ENCODE peak calls at places on chromosomes 12 and 14, in four cellular contexts. F is tibial artery, V is PC-3, K is neural progenitor cell. B is an unnamed sample.

GRCh38 chr12:124730455-124730932 is 133.2 kb downstream of the SCARB1 start:
- DNase-seq in F (no peak), V (peak; percentile 68), K (no peak), B (no peak)

GRCh38 chr12:119167904-119168303 is 10.8 kb upstream of the HSPB8 start:
- DNase-seq in F (no peak), V (no peak), K (no peak), B (no peak)

GRCh38 chr12:77438639-77439038 is 373.3 kb upstream of the E2F7 start:
- DNase-seq in F (no peak), V (no peak), K (no peak), B (no peak)

GRCh38 chr12:71439362-71439612 is 311 bp upstream of the LGR5 start:
- DNase-seq in F (no peak), V (no peak), K (no peak), B (no peak)

GRCh38 chr12:2311001-2311778 is 258.4 kb downstream of the CACNA1C start:
- DNase-seq in F (no peak), V (no peak), K (no peak), B (no peak)

GRCh38 chr14:70640938-70641547 is 673 bp upstream of the TTC9 start:
- DNase-seq in F (no peak), V (peak; percentile 69), K (no peak), B (no peak)

GRCh38 chr12:39919790-39920189 is 186.1 kb downstream of the SLC2A13 start:
- DNase-seq in F (no peak), V (no peak), K (no peak), B (no peak)

GRCh38 chr12:102216086-102216691 is 18.6 kb upstream of the PMCH start:
- DNase-seq in F (no peak), V (peak; percentile 24), K (no peak), B (no peak)

GRCh38 chr14:49598182-49598478 is 610 bp upstream of the LRR1 start:
- DNase-seq in F (no peak), V (no peak), K (no peak), B (no peak)

GRCh38 chr14:86838363-86838762 is 1154.6 kb downstream of the GALC start:
- DNase-seq in F (no peak), V (peak; percentile 19), K (no peak), B (no peak)

GRCh38 chr12:80226576-80226975 is 127.2 kb downstream of the OTOGL start:
- DNase-seq in F (no peak), V (peak; percentile 56), K (no peak), B (no peak)

GRCh38 chr12:93378373-93379310 is 917 bp downstream of the NUDT4 start:
- DNase-seq in F (peak; percentile 73), V (peak; percentile 51), K (peak; percentile 67), B (no peak)

GRCh38 chr14:56590535-56590951 is 10.9 kb downstream of the TMEM260 start:
- DNase-seq in F (no peak), V (no peak), K (peak; percentile 75), B (no peak)

GRCh38 chr14:75452324-75452723 is 24.5 kb downstream of the JDP2 start:
- DNase-seq in F (no peak), V (no peak), K (no peak), B (no peak)

GRCh38 chr12:103830025-103830725 is 10.9 kb downstream of the NT5DC3 start:
- DNase-seq in F (no peak), V (no peak), K (no peak), B (no peak)

GRCh38 chr12:95789126-95790024 is 1.2 kb downstream of the NTN4 start:
- DNase-seq in F (peak; percentile 73), V (peak; percentile 38), K (peak; percentile 48), B (no peak)

GRCh38 chr14:51653096-51653814 is 1.5 kb downstream of the FRMD6 start:
- DNase-seq in F (no peak), V (peak; percentile 77), K (peak; percentile 53), B (no peak)

GRCh38 chr12:108033091-108033490 is 96.0 kb upstream of the WSCD2 start:
- DNase-seq in F (no peak), V (no peak), K (peak; percentile 84), B (no peak)

GRCh38 chr14:105507247-105507646 is 16.2 kb downstream of the TEDC1 start:
- DNase-seq in F (peak; percentile 57), V (no peak), K (no peak), B (no peak)

GRCh38 chr12:56880416-56881035 is 53.7 kb downstream of the SDR9C7 start:
- DNase-seq in F (no peak), V (no peak), K (no peak), B (no peak)

GRCh38 chr12:34295366-34296142 is 273.3 kb downstream of the ALG10 start:
- DNase-seq in F (peak; percentile 48), V (no peak), K (no peak), B (no peak)

GRCh38 chr12:67320614-67321305 is 51.6 kb downstream of the CAND1 start:
- DNase-seq in F (no peak), V (no peak), K (no peak), B (no peak)

GRCh38 chr12:51970904-51971646 is 19.6 kb downstream of the ACVR1B start:
- DNase-seq in F (no peak), V (peak; percentile 59), K (peak; percentile 65), B (no peak)

DNA sequence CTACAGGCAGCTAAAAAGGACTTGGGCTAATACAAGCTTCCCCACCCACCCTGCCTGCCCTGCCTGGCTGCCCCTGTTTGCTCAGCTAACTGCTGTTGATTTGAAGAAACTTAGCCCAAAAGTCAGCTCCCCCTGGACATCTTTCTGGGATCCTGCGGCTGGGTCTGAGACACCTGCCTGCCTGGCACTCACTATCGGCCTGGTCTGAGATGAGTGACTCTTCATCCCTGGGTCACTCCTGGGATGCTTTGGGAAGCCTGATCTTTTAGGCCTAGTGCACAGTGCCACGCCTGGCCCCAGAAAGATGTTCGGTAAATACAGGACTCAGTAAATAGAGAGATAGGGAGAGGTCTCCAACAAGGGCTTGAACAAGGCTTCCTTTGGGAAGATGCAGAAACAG is 211.3 kb upstream of the DIO3 start:
- DNase-seq in F (no peak), V (no peak), K (no peak), B (peak; percentile 44)
- H3K9me3 ChIP-seq in F (no peaks in the 10 kb centered on the region), V (peaks cover 7% of the 10 kb centered on the region), K (peaks cover 7% of the 10 kb centered on the region), B (no peaks in the 10 kb centered on the region)

DNA sequence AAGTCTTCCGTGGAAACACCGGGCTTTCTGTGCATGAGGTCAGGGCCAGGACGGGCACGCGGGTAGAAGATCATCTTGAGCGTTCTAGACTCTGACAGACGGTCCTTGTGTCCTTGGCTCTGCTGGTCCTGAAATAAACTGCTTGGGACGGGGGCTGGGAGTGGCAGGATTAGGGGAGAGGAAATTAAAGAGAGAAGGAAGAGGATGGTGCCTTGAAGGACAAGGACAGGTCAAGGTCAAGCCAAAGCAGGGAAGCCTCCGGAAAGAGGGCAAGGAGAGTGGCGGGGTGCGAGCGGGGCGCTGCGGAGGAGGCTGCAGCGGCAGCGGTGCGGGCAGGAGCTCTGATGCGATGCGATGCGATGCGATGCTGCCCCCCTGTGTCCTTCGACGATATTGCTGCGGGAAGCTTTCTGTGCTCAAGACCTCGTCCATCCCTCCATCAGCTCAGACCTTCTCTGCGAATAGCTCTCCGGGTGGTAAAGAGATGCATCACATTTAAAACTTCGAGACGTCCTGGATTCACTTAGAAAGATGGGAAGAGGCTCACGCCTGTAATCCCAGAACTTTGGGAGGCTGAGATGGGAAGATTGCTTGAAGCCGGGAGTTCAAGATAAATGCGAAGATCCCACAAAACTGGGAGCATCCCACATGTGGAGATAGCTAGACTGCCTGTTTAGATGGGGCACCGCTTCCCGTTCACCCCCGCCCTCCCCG is 110.1 kb upstream of the TMEM132D start:
- DNase-seq in F (no peak), V (peak; percentile 57), K (peak; percentile 84), B (no peak)
- TF ChIP-seq CTCF in F (peak; percentile 38), V (peak; percentile 61), K (peak; percentile 56), B (no peak)

DNA sequence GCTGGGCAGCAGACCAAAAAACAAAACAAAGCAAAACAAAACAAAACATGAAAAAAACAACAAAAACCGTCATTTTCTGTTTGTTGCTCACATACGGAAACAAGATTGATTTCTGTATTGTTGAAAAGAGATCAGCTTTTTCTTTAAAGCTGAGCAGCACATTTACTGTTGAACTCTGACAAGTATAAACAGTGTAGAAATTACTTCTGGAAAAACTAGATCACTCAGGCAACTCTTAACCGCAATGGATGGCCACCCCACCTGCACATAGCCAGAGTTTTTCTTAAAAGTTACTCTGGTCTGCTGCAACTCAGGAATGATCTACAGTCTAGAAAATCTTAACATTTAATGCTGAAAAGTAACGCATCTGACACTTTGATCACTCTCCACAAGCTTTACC is 80.9 kb downstream of the PPM1H start:
- DNase-seq in F (no peak), V (no peak), K (no peak), B (no peak)
- H3K27ac ChIP-seq in F (no peak overlapping the region), V (no peak overlapping the region), K (no peak overlapping the region), B (no peak overlapping the region)

GRCh38 chr12:131024721-131025120 is 71.0 kb downstream of the ADGRD1 start:
- DNase-seq in F (no peak), V (no peak), K (no peak), B (no peak)
- H3K9me3 ChIP-seq in F (no peaks in the 10 kb centered on the region), V (no peaks in the 10 kb centered on the region), K (no peaks in the 10 kb centered on the region), B (no peaks in the 10 kb centered on the region)

GRCh38 chr12:402127-402456 is 648 bp downstream of the CCDC77 start:
- DNase-seq in F (no peak), V (peak; percentile 48), K (peak; percentile 67), B (no peak)
- TF ChIP-seq CTCF in F (no peak), V (peak; percentile 61), K (peak; percentile 52), B (no peak)

GRCh38 chr14:30225171-30225570 is 297.5 kb upstream of the PRKD1 start:
- DNase-seq in F (no peak), V (no peak), K (no peak), B (no peak)

GRCh38 chr14:30221546-30221945 is 293.9 kb upstream of the PRKD1 start:
- DNase-seq in F (no peak), V (no peak), K (no peak), B (no peak)

GRCh38 chr14:30227436-30227835 is 299.8 kb upstream of the PRKD1 start:
- DNase-seq in F (no peak), V (no peak), K (no peak), B (no peak)

GRCh38 chr14:30223385-30223785 is 295.7 kb upstream of the PRKD1 start:
- DNase-seq in F (peak; percentile 74), V (peak; percentile 99), K (no peak), B (peak; percentile 87)

GRCh38 chr14:30223966-30224365 is 296.3 kb upstream of the PRKD1 start:
- DNase-seq in F (peak; percentile 83), V (no peak), K (no peak), B (peak; percentile 86)
- H3K27ac ChIP-seq in F (peak overlapping the region; percentile 64), V (peak overlapping the region; percentile 47), K (no peak overlapping the region), B (peak overlapping the region; percentile 87)

GRCh38 chr12:133124674-133125073 is 5.4 kb downstream of the ZNF891 start:
- DNase-seq in F (no peak), V (no peak), K (no peak), B (no peak)

GRCh38 chr12:133135747-133136146 is 5.3 kb downstream of the ZNF10 start:
- DNase-seq in F (no peak), V (no peak), K (no peak), B (no peak)

GRCh38 chr12:133129368-133130037 is 571 bp downstream of the ZNF891 start:
- DNase-seq in F (no peak), V (peak; percentile 35), K (no peak), B (no peak)

GRCh38 chr12:133130808-133131128 is 341 bp downstream of the ZNF10 start:
- DNase-seq in F (peak; percentile 73), V (no peak), K (no peak), B (peak; percentile 9)

GRCh38 chr12:133130038-133130807 is at the start of the genes ZNF10 and ZNF891:
- DNase-seq in F (peak; percentile 97), V (peak; percentile 91), K (peak; percentile 97), B (peak; percentile 78)
- H3K9me3 ChIP-seq in F (no peaks in the 10 kb centered on the region), V (peaks cover 41% of the 10 kb centered on the region), K (peaks cover 50% of the 10 kb centered on the region), B (peaks cover 57% of the 10 kb centered on the region)